ENCODE peak calls at places on chromosomes 12 and 14, in six cellular contexts. P is activated gamma-delta T cell treated with anti-CD3 and anti-CD28 coated beads, Interleukin-2, amount 50 U/mL, for 16 hours; Y is renal cortical epithelial cell; R is astrocyte of the cerebellum; M is activated CD4-positive, alpha-beta memory T cell treated with anti-CD3 and anti-CD28 coated beads, Interleukin-2, amount 10 ng/mL, durations not matched to agents 7 days and 5 days; G is activated effector memory CD4-positive, alpha-beta T cell treated with Interleukin-2 at 50 U/mL for 16 hours. W is an unnamed sample.

GRCh38 chr12:40584763-40585162 is 107.5 kb upstream of the CNTN1 start:
- DNase-seq in P (no peak), Y (no peak), R (no peak), M (no peak), G (no peak), W (no peak)

GRCh38 chr14:105050551-105050897 is 14.7 kb downstream of the GPR132 start:
- DNase-seq in P (no peak), Y (peak), R (no peak), M (no peak), G (no peak), W (no peak)

GRCh38 chr12:131098178-131098981 is 144.7 kb downstream of the ADGRD1 start:
- DNase-seq in P (no peak), Y (no peak), R (no peak), M (no peak), G (no peak), W (no peak)

GRCh38 chr14:93045211-93045674 is 70.5 kb downstream of the ITPK1 start:
- DNase-seq in P (no peak), Y (peak), R (no peak), M (no peak), G (no peak), W (no peak)

GRCh38 chr12:108511633-108512540 is 3.2 kb upstream of the FICD start:
- DNase-seq in P (peak), Y (peak), R (peak), M (peak), G (peak), W (peak)

GRCh38 chr14:32606297-32606696 is 277.2 kb downstream of the AKAP6 start:
- DNase-seq in P (no peak), Y (peak), R (no peak), M (no peak), G (no peak), W (no peak)

GRCh38 chr12:112162261-112162790 is 37.0 kb downstream of the TRAFD1 start:
- DNase-seq in P (no peak), Y (no peak), R (no peak), M (no peak), G (no peak), W (no peak)

GRCh38 chr12:93191956-93192355 is 185.8 kb upstream of the NUDT4 start:
- DNase-seq in P (no peak), Y (no peak), R (no peak), M (no peak), G (no peak), W (no peak)

GRCh38 chr12:111768159-111768895 is 1.6 kb downstream of the ALDH2 start:
- DNase-seq in P (no peak), Y (no peak), R (no peak), M (no peak), G (no peak), W (no peak)

GRCh38 chr12:102521662-102522277 is 41.4 kb upstream of the IGF1 start:
- DNase-seq in P (no peak), Y (no peak), R (no peak), M (no peak), G (no peak), W (no peak)

GRCh38 chr12:112175361-112176155 is 50.2 kb downstream of the TRAFD1 start:
- DNase-seq in P (no peak), Y (no peak), R (no peak), M (no peak), G (no peak), W (no peak)

GRCh38 chr12:113250045-113250444 is 28.8 kb downstream of the TPCN1 start:
- DNase-seq in P (no peak), Y (no peak), R (no peak), M (no peak), G (no peak), W (no peak)

GRCh38 chr14:51167587-51168219 is 72.3 kb upstream of the TMX1 start:
- DNase-seq in P (no peak), Y (peak), R (no peak), M (no peak), G (no peak), W (no peak)

GRCh38 chr14:78611031-78611430 is 440.9 kb downstream of the NRXN3 start:
- DNase-seq in P (no peak), Y (no peak), R (no peak), M (no peak), G (no peak), W (no peak)

GRCh38 chr12:54173066-54173726 is 15.6 kb downstream of the SMUG1 start:
- DNase-seq in P (no peak), Y (no peak), R (no peak), M (peak), G (no peak), W (no peak)

GRCh38 chr12:119613319-119613936 is 19.9 kb downstream of the TMEM233 start:
- DNase-seq in P (no peak), Y (peak), R (no peak), M (no peak), G (no peak), W (no peak)

GRCh38 chr12:77947746-77948145 is 117.1 kb downstream of the NAV3 start:
- DNase-seq in P (no peak), Y (peak), R (no peak), M (no peak), G (no peak), W (no peak)

GRCh38 chr14:45373877-45374276 is 120.9 kb upstream of the MIS18BP1 start:
- DNase-seq in P (no peak), Y (no peak), R (no peak), M (no peak), G (no peak), W (no peak)

GRCh38 chr14:96590190-96590860 is 88.1 kb downstream of the PAPOLA start:
- DNase-seq in P (no peak), Y (no peak), R (no peak), M (no peak), G (no peak), W (no peak)

GRCh38 chr14:72966038-72966437 is 39.8 kb downstream of the DCAF4 start:
- DNase-seq in P (no peak), Y (no peak), R (no peak), M (no peak), G (no peak), W (no peak)

GRCh38 chr14:101322223-101322622 is 239.1 kb upstream of the DIO3 start:
- DNase-seq in P (no peak), Y (no peak), R (no peak), M (no peak), G (no peak), W (no peak)

W was measured in NK-92 treated with Interleukin-12 subunit alpha and Interleukin-12 subunit beta, amount 100 ng/mL, for 24 hours.